ENCODE peak calls at places on chromosomes 12 and 14, in five cellular contexts. J is CD8-positive, alpha-beta T cell; Q is left lung; V is AG09309; B is fibroblast of mammary gland. S is an unnamed sample.

GRCh38 chr12:4908694-4909396 is 860 bp upstream of the KCNA1 start:
- DNase-seq in J (no peak), Q (no peak), V (no peak), B (peak), S (peak)

GRCh38 chr12:127926004-127926403 is 341.0 kb upstream of the TMEM132C start:
- DNase-seq in J (no peak), Q (no peak), V (no peak), B (peak), S (peak)

GRCh38 chr12:101021911-101022388 is 188.1 kb downstream of the SLC5A8 start:
- DNase-seq in J (no peak), Q (no peak), V (peak), B (peak), S (no peak)

GRCh38 chr12:1127021-1127420 is 136.0 kb downstream of the ERC1 start:
- DNase-seq in J (no peak), Q (no peak), V (no peak), B (no peak), S (no peak)

GRCh38 chr12:75208851-75209781 is 523 bp downstream of the KCNC2 start:
- DNase-seq in J (no peak), Q (peak), V (no peak), B (peak), S (peak)

GRCh38 chr12:16880864-16881285 is 274.9 kb upstream of the LMO3 start:
- DNase-seq in J (no peak), Q (peak), V (no peak), B (no peak), S (peak)

GRCh38 chr12:125544979-125545378 is 479.7 kb downstream of the AACS start:
- DNase-seq in J (no peak), Q (no peak), V (no peak), B (no peak), S (no peak)

GRCh38 chr12:77914089-77914488 is 83.4 kb downstream of the NAV3 start:
- DNase-seq in J (no peak), Q (no peak), V (peak), B (peak), S (no peak)

GRCh38 chr14:106681161-106681955 is 1155.0 kb downstream of the TMEM121 start:
- DNase-seq in J (no peak), Q (no peak), V (no peak), B (no peak), S (no peak)

GRCh38 chr12:95215925-95216324 is 1.3 kb downstream of the FGD6 start:
- DNase-seq in J (no peak), Q (no peak), V (no peak), B (peak), S (no peak)

GRCh38 chr12:117380083-117380482 is 18.7 kb upstream of the NOS1 start:
- DNase-seq in J (no peak), Q (no peak), V (no peak), B (no peak), S (no peak)

GRCh38 chr12:22190969-22191368 is 143.5 kb downstream of the ST8SIA1 start:
- DNase-seq in J (no peak), Q (no peak), V (no peak), B (no peak), S (no peak)

GRCh38 chr12:46214668-46215429 is 54.0 kb downstream of the SLC38A1 start:
- DNase-seq in J (peak), Q (no peak), V (no peak), B (no peak), S (no peak)

GRCh38 chr12:40469736-40470135 is 222.5 kb upstream of the CNTN1 start:
- DNase-seq in J (no peak), Q (no peak), V (no peak), B (no peak), S (no peak)

GRCh38 chr14:23567186-23568020 is at the start of gene AP1G2:
- DNase-seq in J (peak), Q (peak), V (no peak), B (peak), S (peak)

GRCh38 chr12:110543252-110543959 is 39.7 kb downstream of the PPTC7 start:
- DNase-seq in J (no peak), Q (no peak), V (no peak), B (peak), S (no peak)

GRCh38 chr14:23160924-23161522 is 22.4 kb downstream of the SLC7A8 start:
- DNase-seq in J (no peak), Q (no peak), V (peak), B (peak), S (no peak)

GRCh38 chr12:12266389-12266872 is 413 bp downstream of the LRP6 start:
- DNase-seq in J (no peak), Q (no peak), V (no peak), B (no peak), S (no peak)

GRCh38 chr14:60573943-60574496 is 65.1 kb downstream of the SIX6 start:
- DNase-seq in J (no peak), Q (no peak), V (peak), B (peak), S (no peak)

GRCh38 chr12:39464976-39465375 is 22.1 kb upstream of the KIF21A start:
- DNase-seq in J (no peak), Q (no peak), V (no peak), B (no peak), S (no peak)

GRCh38 chr12:19671695-19672094 is 232.4 kb downstream of the AEBP2 start:
- DNase-seq in J (no peak), Q (no peak), V (no peak), B (peak), S (no peak)

GRCh38 chr12:105100998-105101397 is 6.5 kb upstream of the WASHC4 start:
- DNase-seq in J (no peak), Q (no peak), V (no peak), B (peak), S (no peak)

GRCh38 chr12:132138941-132139871 is 4.9 kb downstream of the DDX51 start:
- DNase-seq in J (no peak), Q (peak), V (no peak), B (no peak), S (no peak)

GRCh38 chr12:53219956-53220856 is 11.8 kb downstream of the RARG start:
- DNase-seq in J (peak), Q (peak), V (no peak), B (peak), S (peak)

GRCh38 chr12:112111931-112112330 is 3.3 kb upstream of the NAA25 start:
- DNase-seq in J (no peak), Q (no peak), V (no peak), B (no peak), S (no peak)

GRCh38 chr12:89464974-89465592 is 59.5 kb downstream of the GALNT4 start:
- DNase-seq in J (no peak), Q (no peak), V (no peak), B (peak), S (no peak)

GRCh38 chr12:122437656-122438121 is 15.2 kb upstream of the CLIP1 start:
- DNase-seq in J (no peak), Q (no peak), V (no peak), B (peak), S (no peak)

GRCh38 chr14:78697341-78697740 is 527.2 kb downstream of the NRXN3 start:
- DNase-seq in J (no peak), Q (no peak), V (no peak), B (peak), S (no peak)

GRCh38 chr12:12081836-12082497 is 11.2 kb downstream of the BCL2L14 start:
- DNase-seq in J (no peak), Q (no peak), V (peak), B (peak), S (no peak)

GRCh38 chr14:24130380-24130716 is at the start of gene FITM1:
- DNase-seq in J (no peak), Q (no peak), V (no peak), B (no peak), S (no peak)

GRCh38 chr12:93191956-93192355 is 185.8 kb upstream of the NUDT4 start:
- DNase-seq in J (no peak), Q (no peak), V (peak), B (peak), S (no peak)

GRCh38 chr14:85622106-85622505 is 92.2 kb downstream of the FLRT2 start:
- DNase-seq in J (no peak), Q (no peak), V (no peak), B (no peak), S (no peak)

GRCh38 chr14:103542545-103543088 is 13.6 kb downstream of the TRMT61A start:
- DNase-seq in J (no peak), Q (peak), V (no peak), B (no peak), S (peak)

GRCh38 chr14:100728962-100729361 is 2.3 kb downstream of the DLK1 start:
- DNase-seq in J (no peak), Q (no peak), V (no peak), B (no peak), S (no peak)

GRCh38 chr12:97308576-97309198 is 153.9 kb upstream of the RMST start:
- DNase-seq in J (no peak), Q (no peak), V (peak), B (peak), S (no peak)

DNA sequence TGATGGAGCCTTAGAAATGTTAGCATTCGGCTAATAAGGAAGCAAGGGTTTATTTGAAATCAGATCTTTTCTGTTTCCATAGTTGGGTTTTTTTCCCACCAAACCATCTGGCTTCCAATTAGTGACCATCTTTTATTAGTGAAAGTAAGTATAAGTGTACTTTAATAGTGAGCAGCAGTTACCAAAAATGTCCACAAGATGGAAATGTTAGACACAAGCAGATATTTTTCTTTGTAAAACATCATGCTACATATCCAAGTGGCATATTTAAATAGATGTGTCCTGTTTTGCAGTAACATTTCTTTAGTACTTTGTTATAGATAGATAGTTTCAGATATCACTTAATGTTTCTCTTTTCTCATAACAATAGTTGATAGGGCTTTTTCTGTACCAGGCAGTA is 28.8 kb downstream of the YEATS4 start:
- DNase-seq in J (no peak), Q (no peak), V (peak), B (peak), S (no peak)
- TF ChIP-seq CTCF in J (peak), Q (peak), V (peak), B (peak), S (peak)

GRCh38 chr12:27245039-27245438 is 953 bp downstream of the STK38L start:
- DNase-seq in J (no peak), Q (no peak), V (no peak), B (no peak), S (no peak)

GRCh38 chr12:27244680-27245005 is 557 bp downstream of the STK38L start:
- DNase-seq in J (no peak), Q (no peak), V (no peak), B (peak), S (no peak)

GRCh38 chr12:27246141-27246540 is 2.1 kb downstream of the STK38L start:
- DNase-seq in J (no peak), Q (no peak), V (no peak), B (no peak), S (no peak)

GRCh38 chr12:27243006-27243405 is 1.1 kb upstream of the STK38L start:
- DNase-seq in J (no peak), Q (no peak), V (no peak), B (no peak), S (no peak)

GRCh38 chr12:27243804-27244679 is at the start of gene STK38L:
- DNase-seq in J (peak), Q (peak), V (peak), B (peak), S (peak)
- TF ChIP-seq CTCF in J (no peak), Q (no peak), V (peak), B (peak), S (no peak)

DNA sequence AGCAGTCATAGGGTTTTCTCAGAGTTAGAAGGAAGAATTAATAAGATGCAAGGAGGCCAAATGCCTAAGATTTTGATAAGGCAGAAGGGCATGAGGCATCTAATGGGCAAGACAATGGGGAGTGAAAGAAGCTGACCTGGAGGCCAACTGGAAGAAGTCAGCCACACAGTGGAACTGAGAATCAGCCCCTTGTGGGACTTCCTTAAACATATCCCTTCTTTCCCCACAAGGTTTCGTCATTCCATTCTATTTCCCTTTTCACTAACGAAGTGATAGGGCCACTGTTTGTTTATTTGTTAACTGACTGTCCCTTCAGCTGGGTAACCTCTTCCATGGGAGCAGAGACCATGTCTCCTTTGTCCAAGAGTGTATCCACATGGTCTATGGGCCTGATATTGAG is 86.2 kb downstream of the HELB start:
- DNase-seq in J (no peak), Q (no peak), V (no peak), B (no peak), S (no peak)
- TF ChIP-seq CTCF in J (no peak), Q (no peak), V (no peak), B (no peak), S (no peak)

GRCh38 chr14:88559852-88560251 is 3.0 kb upstream of the ZC3H14 start:
- DNase-seq in J (no peak), Q (no peak), V (peak), B (peak), S (no peak)
- TF ChIP-seq CTCF in J (no peak), Q (peak), V (peak), B (peak), S (no peak)

GRCh38 chr12:24649634-24650033 is 299.3 kb downstream of the BCAT1 start:
- DNase-seq in J (no peak), Q (no peak), V (no peak), B (no peak), S (no peak)
- TF ChIP-seq CTCF in J (no peak), Q (no peak), V (no peak), B (no peak), S (no peak)

DNA sequence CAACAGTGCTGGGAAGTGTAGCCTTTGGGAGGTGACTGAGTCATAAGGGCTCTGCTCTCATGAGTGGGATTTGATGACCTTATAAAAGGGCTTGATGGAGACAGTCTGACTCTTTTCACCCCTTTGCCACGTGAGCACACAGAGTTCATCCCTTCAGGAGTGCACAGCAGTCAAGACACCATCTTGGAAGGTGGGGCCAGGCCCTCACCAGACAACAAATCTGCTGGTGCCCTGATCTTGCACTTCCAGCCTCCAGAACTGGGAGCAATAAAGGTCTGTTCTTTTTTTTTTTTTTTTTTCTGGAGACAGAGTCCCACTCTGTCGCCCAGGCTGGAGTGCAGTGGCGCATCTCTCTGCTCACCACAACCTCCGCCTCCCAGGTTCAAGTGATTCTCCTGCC is 24.6 kb upstream of the DYNC1H1 start:
- DNase-seq in J (no peak), Q (no peak), V (no peak), B (no peak), S (no peak)
- TF ChIP-seq CTCF in J (no peak), Q (no peak), V (no peak), B (no peak), S (no peak)

GRCh38 chr12:65106948-65107347 is 14.2 kb downstream of the WIF1 start:
- DNase-seq in J (no peak), Q (no peak), V (no peak), B (peak), S (no peak)
- TF ChIP-seq CTCF in J (no peak), Q (peak), V (peak), B (peak), S (no peak)

GRCh38 chr14:69614592-69614991 is 3.2 kb downstream of the SUSD6 start:
- DNase-seq in J (no peak), Q (no peak), V (no peak), B (no peak), S (no peak)

GRCh38 chr14:69611264-69612013 is at the start of gene SUSD6:
- DNase-seq in J (peak), Q (peak), V (peak), B (peak), S (peak)

GRCh38 chr14:69613312-69614073 is 2.1 kb downstream of the SUSD6 start:
- DNase-seq in J (no peak), Q (no peak), V (no peak), B (no peak), S (no peak)

GRCh38 chr14:69612014-69612758 is 790 bp downstream of the SUSD6 start:
- DNase-seq in J (no peak), Q (peak), V (no peak), B (peak), S (no peak)

GRCh38 chr14:69612759-69613145 is 1.4 kb downstream of the SUSD6 start:
- DNase-seq in J (no peak), Q (no peak), V (no peak), B (peak), S (no peak)
- TF ChIP-seq CTCF in J (no peak), Q (no peak), V (peak), B (peak), S (no peak)

GRCh38 chr14:93343266-93343665 is 3.7 kb upstream of the COX8C start:
- DNase-seq in J (no peak), Q (no peak), V (no peak), B (no peak), S (no peak)

GRCh38 chr14:93348292-93348691 is 1.3 kb downstream of the COX8C start:
- DNase-seq in J (no peak), Q (no peak), V (no peak), B (no peak), S (no peak)

GRCh38 chr14:93343797-93344196 is 3.2 kb upstream of the COX8C start:
- DNase-seq in J (no peak), Q (no peak), V (no peak), B (no peak), S (no peak)

GRCh38 chr14:93347850-93348249 is 868 bp downstream of the COX8C start:
- DNase-seq in J (no peak), Q (no peak), V (no peak), B (no peak), S (no peak)

DNA sequence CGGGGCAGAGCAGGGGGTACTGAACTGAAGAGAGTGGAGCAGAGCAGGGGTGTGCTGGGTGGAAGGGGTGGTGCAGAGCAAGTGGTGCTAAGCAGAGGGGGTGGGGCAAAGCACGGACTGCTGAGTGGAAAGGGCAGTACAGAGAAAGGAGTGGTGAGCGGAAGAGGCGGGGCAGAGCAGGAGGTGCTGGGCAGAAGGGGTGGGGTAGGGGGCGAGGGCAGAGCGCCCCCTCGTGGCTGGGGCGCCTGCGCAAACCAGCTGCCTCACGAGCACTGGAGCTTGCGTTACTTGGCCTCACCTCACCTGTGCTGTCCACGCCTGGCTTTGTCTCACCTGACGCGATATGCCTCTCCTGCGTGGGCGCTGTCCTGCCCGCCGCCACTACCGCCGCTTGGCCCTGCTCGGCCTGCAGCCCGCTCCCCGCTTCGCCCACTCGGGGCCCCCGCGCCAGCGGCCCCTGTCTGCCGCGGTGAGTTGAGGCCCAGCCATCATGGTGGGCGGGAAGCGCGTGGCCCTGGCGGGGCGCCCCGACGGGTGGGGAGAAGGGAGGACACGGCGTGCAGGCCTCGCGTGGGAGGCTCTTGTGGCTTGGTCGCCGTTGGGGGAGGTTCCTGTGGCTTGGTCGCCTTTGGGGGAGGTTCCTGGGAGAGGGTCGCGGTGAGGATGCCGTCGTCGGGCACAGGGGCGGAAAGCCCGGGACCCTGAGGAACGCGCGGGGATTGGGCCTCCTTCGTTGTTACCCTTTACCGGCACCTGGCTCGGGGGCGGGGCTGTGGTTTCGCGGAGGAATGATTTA is at the start of gene COX8C:
- DNase-seq in J (no peak), Q (peak), V (no peak), B (no peak), S (no peak)
- TF ChIP-seq CTCF in J (no peak), Q (no peak), V (no peak), B (no peak), S (no peak)

GRCh38 chr14:88614218-88614907 is 51.5 kb downstream of the ZC3H14 start:
- DNase-seq in J (no peak), Q (no peak), V (peak), B (peak), S (no peak)

GRCh38 chr14:88607829-88608228 is 45.0 kb downstream of the ZC3H14 start:
- DNase-seq in J (no peak), Q (no peak), V (no peak), B (no peak), S (no peak)

GRCh38 chr14:88613552-88614010 is 50.7 kb downstream of the ZC3H14 start:
- DNase-seq in J (no peak), Q (no peak), V (peak), B (peak), S (no peak)

GRCh38 chr14:88612981-88613380 is 50.1 kb downstream of the ZC3H14 start:
- DNase-seq in J (no peak), Q (no peak), V (no peak), B (peak), S (no peak)

GRCh38 chr14:88611878-88612277 is 49.0 kb downstream of the ZC3H14 start:
- DNase-seq in J (no peak), Q (no peak), V (no peak), B (peak), S (no peak)
- TF ChIP-seq CTCF in J (no peak), Q (no peak), V (no peak), B (peak), S (no peak)